ENCODE peak calls at places on chromosome 19, in ten cellular contexts. B is A172, Q is germinal center, N is naive B cell, H is psoas muscle, C is NCI-H2171 treated with DMSO at 0.1 percent for 48 hours, F is tibial artery, I is thoracic aorta, M is SHP77 treated with DMSO at 0.1 percent for 48 hours, E is HTR-8/SVneo. T is an unnamed sample.

GRCh38 chr19:17490411-17490810 is 20.1 kb downstream of the SLC27A1 start:
- DNase-seq in B (no peak), Q (no peak), N (no peak), H (no peak), C (no peak), F (no peak), I (no peak), M (no peak), E (no peak), T (no peak)

GRCh38 chr19:5060591-5061339 is 91.9 kb downstream of the KDM4B start:
- DNase-seq in B (no peak), Q (no peak), N (no peak), H (peak), C (peak), F (no peak), I (no peak), M (no peak), E (no peak), T (no peak)

GRCh38 chr19:50983625-50984292 is at the start of gene KLK7:
- DNase-seq in B (no peak), Q (no peak), N (no peak), H (no peak), C (no peak), F (no peak), I (no peak), M (no peak), E (no peak), T (no peak)

GRCh38 chr19:49408816-49409440 is 14.3 kb downstream of the PTH2 start:
- DNase-seq in B (no peak), Q (no peak), N (no peak), H (no peak), C (no peak), F (no peak), I (no peak), M (no peak), E (no peak), T (no peak)

GRCh38 chr19:45103200-45103624 is 10.2 kb downstream of the PPP1R37 start:
- DNase-seq in B (no peak), Q (peak), N (peak), H (no peak), C (peak), F (no peak), I (no peak), M (no peak), E (no peak), T (no peak)

GRCh38 chr19:6668696-6669095 is 1.3 kb downstream of the TNFSF14 start:
- DNase-seq in B (no peak), Q (no peak), N (no peak), H (no peak), C (no peak), F (no peak), I (no peak), M (no peak), E (no peak), T (no peak)

GRCh38 chr19:55700813-55701212 is 25.8 kb downstream of the EPN1 start:
- DNase-seq in B (no peak), Q (no peak), N (no peak), H (no peak), C (no peak), F (peak), I (no peak), M (no peak), E (no peak), T (no peak)

GRCh38 chr19:33627962-33628839 is 6.4 kb downstream of the CHST8 start:
- DNase-seq in B (no peak), Q (no peak), N (no peak), H (no peak), C (peak), F (no peak), I (no peak), M (no peak), E (no peak), T (no peak)

GRCh38 chr19:40982594-40983101 is 8.4 kb upstream of the CYP2B6 start:
- DNase-seq in B (peak), Q (no peak), N (no peak), H (no peak), C (no peak), F (no peak), I (no peak), M (no peak), E (no peak), T (peak)

GRCh38 chr19:34336781-34337271 is 28.2 kb upstream of the GPI start:
- DNase-seq in B (no peak), Q (peak), N (peak), H (no peak), C (peak), F (no peak), I (no peak), M (no peak), E (peak), T (no peak)

GRCh38 chr19:17420267-17420924 is 549 bp downstream of the MVB12A start:
- DNase-seq in B (no peak), Q (peak), N (peak), H (peak), C (peak), F (peak), I (no peak), M (no peak), E (no peak), T (peak)

GRCh38 chr19:33859016-33859415 is 62.3 kb downstream of the KCTD15 start:
- DNase-seq in B (no peak), Q (no peak), N (no peak), H (no peak), C (no peak), F (no peak), I (no peak), M (no peak), E (no peak), T (no peak)

GRCh38 chr19:44113784-44114390 is 688 bp downstream of the ZNF225 start:
- DNase-seq in B (peak), Q (peak), N (no peak), H (no peak), C (no peak), F (no peak), I (no peak), M (no peak), E (peak), T (peak)

GRCh38 chr19:13850910-13851753 is 25.8 kb upstream of the NANOS3 start:
- DNase-seq in B (peak), Q (no peak), N (no peak), H (peak), C (no peak), F (peak), I (peak), M (no peak), E (peak), T (peak)

GRCh38 chr19:33400856-33401682 is 27.6 kb downstream of the CEBPG start:
- DNase-seq in B (no peak), Q (no peak), N (no peak), H (no peak), C (no peak), F (peak), I (no peak), M (no peak), E (no peak), T (no peak)

GRCh38 chr19:11538232-11539036 is at the start of gene CNN1:
- DNase-seq in B (no peak), Q (no peak), N (no peak), H (peak), C (no peak), F (peak), I (peak), M (no peak), E (peak), T (peak)

T was measured in hepatic stellate cell.